ENCODE peak calls at places on chromosome 21, in nine cellular contexts. Y is lung, N is H9, G is tibial artery, B is osteocyte, A is sigmoid colon, T is fibroblast of mammary gland, U is WTC11, M is breast epithelium. S is an unnamed sample.

GRCh38 chr21:14215971-14216621 is at the start of gene RBM11:
- DNase-seq in U (peak; percentile 86), M (peak; percentile 73), N (peak; percentile 83), T (peak; percentile 32), A (peak; percentile 79), Y (peak; percentile 70), G (peak; percentile 26), B (no peak), S (peak; percentile 78)

GRCh38 chr21:36477001-36477400 is 2.9 kb downstream of the CLDN14 start:
- DNase-seq in A (no peak), T (no peak), B (no peak), M (no peak), Y (no peak), N (no peak), U (no peak), G (no peak), S (no peak)

GRCh38 chr21:43899307-43900077 is 34.5 kb downstream of the AGPAT3 start:
- DNase-seq in G (no peak), M (no peak), T (no peak), B (no peak), U (no peak), A (peak; percentile 44), N (no peak), Y (no peak), S (no peak)

GRCh38 chr21:44433791-44434567 is 21.3 kb upstream of the LRRC3 start:
- DNase-seq in M (peak; percentile 49), B (peak; percentile 84), U (no peak), N (peak; percentile 19), T (no peak), Y (no peak), A (peak; percentile 51), G (peak; percentile 9), S (no peak)

GRCh38 chr21:29315155-29315749 is 16.5 kb downstream of the BACH1 start:
- DNase-seq in N (no peak), M (no peak), Y (no peak), G (no peak), A (no peak), B (no peak), T (no peak), U (no peak), S (no peak)

GRCh38 chr21:45991606-45992301 is 10.2 kb downstream of the COL6A1 start:
- DNase-seq in A (peak; percentile 62), N (no peak), G (peak; percentile 16), U (no peak), M (no peak), Y (no peak), B (peak; percentile 82), T (no peak), S (no peak)

GRCh38 chr21:35829014-35829525 is 231.3 kb downstream of the SETD4 start:
- DNase-seq in M (no peak), T (no peak), U (no peak), Y (no peak), B (no peak), N (no peak), A (no peak), G (no peak), S (no peak)

GRCh38 chr21:45912611-45913415 is 68.8 kb upstream of the COL6A1 start:
- DNase-seq in T (no peak), Y (no peak), A (no peak), B (no peak), U (no peak), N (no peak), M (no peak), G (no peak), S (no peak)

GRCh38 chr21:36207577-36208320 is 51.1 kb downstream of the DOP1B start:
- DNase-seq in M (no peak), G (no peak), B (no peak), T (peak; percentile 50), Y (no peak), U (no peak), A (no peak), N (no peak), S (no peak)

GRCh38 chr21:36630485-36631206 is 68.3 kb upstream of the SIM2 start:
- DNase-seq in A (no peak), T (peak; percentile 45), N (peak; percentile 86), U (peak; percentile 91), Y (peak; percentile 60), M (peak; percentile 67), G (peak; percentile 33), B (no peak), S (peak; percentile 74)

GRCh38 chr21:15895142-15896106 is 165.6 kb downstream of the USP25 start:
- DNase-seq in N (no peak), Y (no peak), M (no peak), A (no peak), G (no peak), U (no peak), T (peak; percentile 15), B (no peak), S (no peak)

GRCh38 chr21:15896501-15896900 is 166.7 kb downstream of the USP25 start:
- DNase-seq in Y (no peak), N (no peak), U (no peak), G (no peak), M (no peak), B (no peak), T (no peak), A (no peak), S (no peak)

GRCh38 chr21:15893902-15894301 is 164.1 kb downstream of the USP25 start:
- DNase-seq in Y (no peak), A (no peak), B (no peak), U (no peak), N (no peak), T (no peak), M (no peak), G (no peak), S (no peak)

DNA sequence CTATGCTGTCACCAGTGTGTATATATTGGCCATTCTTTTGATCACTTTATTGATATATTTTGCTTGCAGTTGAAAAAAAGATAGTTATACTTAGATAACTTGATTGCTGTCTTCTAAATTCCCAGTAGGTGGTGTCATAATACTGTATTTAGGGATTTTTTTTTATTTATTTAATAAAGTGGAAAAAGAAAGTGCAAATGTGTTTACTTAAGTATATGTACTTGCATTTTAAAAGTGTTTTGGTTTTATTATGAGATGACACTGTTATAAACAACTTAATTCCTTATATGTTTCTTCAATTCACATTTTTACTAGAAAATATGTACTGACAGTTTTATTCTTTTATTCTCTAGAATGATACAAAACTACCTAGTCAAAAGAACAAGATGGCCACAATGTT is 164.8 kb downstream of the USP25 start:
- DNase-seq in B (no peak), T (peak; percentile 51), N (no peak), Y (no peak), M (no peak), G (no peak), U (no peak), A (no peak), S (no peak)
- TF ChIP-seq CTCF in B (peak; percentile 67), T (peak; percentile 48), N (peak; percentile 49), Y (no peak), M (no peak), G (peak; percentile 34), U (no peak), A (peak; percentile 47), S (no peak)

DNA sequence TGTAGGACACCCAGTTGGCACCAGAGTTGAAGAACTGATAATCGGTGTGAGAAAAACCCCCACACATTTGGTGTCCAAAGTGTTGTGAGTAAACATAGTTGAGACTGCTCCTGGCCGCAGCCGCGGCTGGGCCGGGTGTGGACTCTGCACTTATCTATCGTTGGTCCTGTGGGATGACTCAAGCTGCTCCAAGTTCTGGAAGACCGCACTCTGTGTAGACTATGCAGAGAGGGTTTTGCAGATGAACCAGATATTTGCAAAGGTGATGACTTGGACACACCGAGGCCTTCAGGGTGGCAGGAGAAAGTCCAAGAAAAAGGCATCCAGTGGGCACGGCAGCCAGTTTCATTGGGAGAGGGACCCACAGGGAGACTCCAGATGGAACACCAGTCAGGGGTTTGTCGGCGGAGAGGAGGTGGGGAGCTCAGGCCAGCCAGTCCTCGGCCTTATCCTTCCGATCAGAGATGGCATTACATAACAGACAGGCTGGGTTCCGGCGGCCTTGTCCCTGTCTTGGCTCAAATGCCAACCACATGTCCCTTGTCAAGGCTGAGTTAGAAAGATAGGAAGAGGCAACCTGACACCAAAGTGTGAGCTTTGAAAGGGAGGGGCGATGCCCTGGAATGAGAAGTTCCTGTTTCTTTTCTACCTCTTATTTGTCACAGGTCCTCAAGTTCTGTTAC is 21.1 kb downstream of the C2CD2 start:
- DNase-seq in Y (no peak), B (no peak), U (no peak), N (no peak), T (peak; percentile 88), A (peak; percentile 67), G (no peak), M (no peak), S (no peak)
- TF ChIP-seq CTCF in Y (no peak), B (no peak), U (no peak), N (no peak), T (no peak), A (no peak), G (no peak), M (no peak), S (no peak)

GRCh38 chr21:17466166-17466565 is 46.7 kb upstream of the CXADR start:
- DNase-seq in U (no peak), N (no peak), B (no peak), Y (no peak), A (no peak), T (peak; percentile 73), G (no peak), M (no peak), S (no peak)

GRCh38 chr21:17462276-17462981 is 50.4 kb upstream of the CXADR start:
- DNase-seq in A (no peak), M (no peak), Y (no peak), G (no peak), U (no peak), B (no peak), T (peak; percentile 56), N (no peak), S (no peak)

GRCh38 chr21:17461014-17461413 is 51.8 kb upstream of the CXADR start:
- DNase-seq in U (no peak), T (peak; percentile 93), Y (peak; percentile 42), G (peak; percentile 47), M (no peak), N (no peak), B (no peak), A (no peak), S (no peak)

GRCh38 chr21:17461582-17461981 is 51.3 kb upstream of the CXADR start:
- DNase-seq in M (no peak), N (no peak), U (no peak), A (no peak), Y (no peak), T (peak; percentile 81), G (peak; percentile 33), B (no peak), S (no peak)

GRCh38 chr21:17463441-17463840 is 49.4 kb upstream of the CXADR start:
- DNase-seq in Y (no peak), A (no peak), T (peak; percentile 98), M (no peak), B (no peak), N (no peak), U (no peak), G (no peak), S (no peak)
- TF ChIP-seq CTCF in Y (no peak), A (no peak), T (no peak), M (no peak), B (no peak), N (no peak), U (no peak), G (no peak), S (no peak)

DNA sequence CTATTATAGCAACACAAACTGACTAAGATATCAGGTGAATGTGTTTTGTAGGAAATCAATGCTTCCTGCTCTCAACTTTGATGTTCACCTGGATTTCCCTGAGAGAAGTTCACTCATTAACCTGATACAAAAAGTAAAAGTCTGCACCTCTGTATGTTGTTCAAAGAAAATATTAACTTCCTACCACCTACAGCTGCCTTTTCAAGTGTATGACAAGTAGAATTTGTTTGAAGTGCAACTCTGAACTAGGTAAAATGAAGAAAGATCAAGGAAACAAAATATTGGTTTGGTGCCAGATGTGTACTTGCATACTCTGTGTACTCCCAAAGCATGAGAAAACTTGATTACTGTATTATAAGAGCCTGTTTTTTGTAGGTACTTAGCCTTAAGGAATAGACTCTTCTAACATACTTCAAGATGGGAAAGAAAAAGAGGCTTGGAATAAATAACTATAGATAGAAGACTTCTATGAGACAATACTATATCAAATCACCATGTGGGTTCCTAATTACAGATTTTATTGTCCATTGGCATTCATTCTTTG is 193.4 kb downstream of the APP start:
- DNase-seq in M (no peak), G (no peak), N (no peak), B (no peak), Y (no peak), U (no peak), T (no peak), A (no peak), S (no peak)
- TF ChIP-seq CTCF in M (no peak), G (no peak), N (no peak), B (no peak), Y (no peak), U (no peak), T (no peak), A (no peak), S (no peak)

S was measured in GM20000.